ENCODE peak calls at places on chromosome 14, in six cellular contexts. Z is nephron progenitor cell; A is GDM1; I is prostate gland; T is EL; M is activated effector memory CD4-positive, alpha-beta T cell treated with anti-CD3 and anti-CD28 coated beads, Interleukin-2, amount 50 U/mL, for 16 hours. X is an unnamed sample.

GRCh38 chr14:33052899-33053400 is 114.3 kb downstream of the NPAS3 start:
- DNase-seq in M (no peak), A (no peak), I (no peak), T (no peak), Z (no peak), X (no peak)

GRCh38 chr14:55398679-55399078 is 13.0 kb downstream of the ATG14 start:
- DNase-seq in T (peak; percentile 96), Z (no peak), A (no peak), I (no peak), M (no peak), X (no peak)

GRCh38 chr14:34781242-34781641 is 66.8 kb upstream of the CFL2 start:
- DNase-seq in M (no peak), Z (no peak), T (peak; percentile 95), I (no peak), A (no peak), X (no peak)

GRCh38 chr14:34794941-34795340 is 80.2 kb downstream of the BAZ1A start:
- DNase-seq in M (no peak), I (no peak), A (no peak), Z (no peak), T (no peak), X (no peak)

GRCh38 chr14:94769413-94770250 is at the start of gene GSC:
- DNase-seq in Z (peak; percentile 60), M (no peak), T (peak; percentile 38), I (peak; percentile 42), A (no peak), X (no peak)

GRCh38 chr14:52146504-52146903 is 77.6 kb upstream of the NID2 start:
- DNase-seq in I (no peak), M (no peak), Z (no peak), T (no peak), A (no peak), X (no peak)

GRCh38 chr14:99609245-99610117 is 5.5 kb upstream of the CCDC85C start:
- DNase-seq in Z (no peak), A (no peak), I (no peak), T (peak; percentile 29), M (peak; percentile 67), X (no peak)

GRCh38 chr14:34241185-34241711 is 220.8 kb downstream of the SPTSSA start:
- DNase-seq in M (no peak), Z (no peak), A (no peak), T (no peak), I (no peak), X (no peak)

GRCh38 chr14:95489163-95489887 is 27.1 kb downstream of the SYNE3 start:
- DNase-seq in Z (no peak), I (no peak), T (no peak), A (no peak), M (no peak), X (no peak)

GRCh38 chr14:101330416-101331140 is 230.7 kb upstream of the DIO3 start:
- DNase-seq in Z (no peak), A (no peak), I (no peak), M (no peak), T (no peak), X (no peak)

GRCh38 chr14:55427439-55427838 is 13.0 kb downstream of the TBPL2 start:
- DNase-seq in Z (no peak), A (no peak), M (no peak), I (no peak), T (no peak), X (no peak)

GRCh38 chr14:95123895-95124579 is 33.3 kb downstream of the DICER1 start:
- DNase-seq in M (no peak), A (no peak), I (no peak), Z (no peak), T (no peak), X (no peak)

GRCh38 chr14:78227466-78228077 is 57.4 kb downstream of the NRXN3 start:
- DNase-seq in T (peak; percentile 2), M (no peak), A (no peak), I (no peak), Z (no peak), X (no peak)

GRCh38 chr14:29810657-29811056 is 117.0 kb downstream of the PRKD1 start:
- DNase-seq in T (peak; percentile 45), A (no peak), I (no peak), Z (no peak), M (no peak), X (peak; percentile 15)

GRCh38 chr14:98890556-98891340 is 381.2 kb downstream of the BCL11B start:
- DNase-seq in I (peak; percentile 27), Z (no peak), T (no peak), M (no peak), A (no peak), X (peak; percentile 4)

GRCh38 chr14:93045211-93045674 is 70.5 kb downstream of the ITPK1 start:
- DNase-seq in M (no peak), Z (no peak), I (no peak), A (no peak), T (no peak), X (no peak)

GRCh38 chr14:64561631-64562030 is 11.9 kb downstream of the PPP1R36 start:
- DNase-seq in Z (no peak), T (peak; percentile 15), I (no peak), A (no peak), M (no peak), X (no peak)

GRCh38 chr14:100471451-100472093 is 115.6 kb downstream of the BEGAIN start:
- DNase-seq in T (no peak), M (no peak), A (no peak), Z (no peak), I (no peak), X (no peak)

GRCh38 chr14:81172881-81173280 is 47.9 kb downstream of the GTF2A1 start:
- DNase-seq in I (no peak), A (no peak), Z (no peak), T (peak; percentile 14), M (no peak), X (no peak)

GRCh38 chr14:74019743-74020142 is 594 bp downstream of the BBOF1 start:
- DNase-seq in M (no peak), Z (no peak), I (no peak), T (peak; percentile 58), A (no peak), X (no peak)

X was measured in anterior cingulate cortex.